ENCODE peak calls at places on chromosomes 4 and X, in six cellular contexts. One of them, this sample, is unnamed.

GRCh38 chr4:53532521-53532920 is 58.8 kb downstream of the LNX1 start:
- DNase-seq in foreskin fibroblast: no peak
- DNase-seq in fibroblast of the aortic adventitia: peak
- DNase-seq in lower leg skin: no peak
- DNase-seq in stimulated activated CD4-positive, alpha-beta T cell treated with anti-CD3 and anti-CD28 coated beads, Interleukin-12 subunit alpha, Interleukin-12 subunit beta, amount 100 ng/mL, for 48 hours: no peak
- DNase-seq in T-helper 1 cell: no peak
- DNase-seq in this sample: no peak

GRCh38 chrX:17535229-17535628 is 160.2 kb downstream of the NHS start:
- DNase-seq in lower leg skin: peak
- DNase-seq in foreskin fibroblast: peak
- DNase-seq in stimulated activated CD4-positive, alpha-beta T cell treated with anti-CD3 and anti-CD28 coated beads, Interleukin-12 subunit alpha, Interleukin-12 subunit beta, amount 100 ng/mL, for 48 hours: peak
- DNase-seq in fibroblast of the aortic adventitia: peak
- DNase-seq in T-helper 1 cell: peak
- DNase-seq in this sample: no peak

GRCh38 chrX:56281789-56282188 is 49.6 kb downstream of the KLF8 start:
- DNase-seq in lower leg skin: no peak
- DNase-seq in foreskin fibroblast: peak
- DNase-seq in T-helper 1 cell: peak
- DNase-seq in stimulated activated CD4-positive, alpha-beta T cell treated with anti-CD3 and anti-CD28 coated beads, Interleukin-12 subunit alpha, Interleukin-12 subunit beta, amount 100 ng/mL, for 48 hours: no peak
- DNase-seq in fibroblast of the aortic adventitia: peak
- DNase-seq in this sample: no peak

GRCh38 chr4:57098945-57099344 is 11.2 kb downstream of the IGFBP7 start:
- DNase-seq in fibroblast of the aortic adventitia: peak
- DNase-seq in foreskin fibroblast: peak
- DNase-seq in lower leg skin: no peak
- DNase-seq in T-helper 1 cell: no peak
- DNase-seq in stimulated activated CD4-positive, alpha-beta T cell treated with anti-CD3 and anti-CD28 coated beads, Interleukin-12 subunit alpha, Interleukin-12 subunit beta, amount 100 ng/mL, for 48 hours: no peak
- DNase-seq in this sample: no peak

GRCh38 chrX:44765556-44765955 is 78.3 kb upstream of the DUSP21 start:
- DNase-seq in T-helper 1 cell: no peak
- DNase-seq in foreskin fibroblast: peak
- DNase-seq in stimulated activated CD4-positive, alpha-beta T cell treated with anti-CD3 and anti-CD28 coated beads, Interleukin-12 subunit alpha, Interleukin-12 subunit beta, amount 100 ng/mL, for 48 hours: no peak
- DNase-seq in fibroblast of the aortic adventitia: peak
- DNase-seq in lower leg skin: no peak
- DNase-seq in this sample: no peak

GRCh38 chr4:2175990-2176698 is 65.8 kb downstream of the HAUS3 start:
- DNase-seq in foreskin fibroblast: no peak
- DNase-seq in fibroblast of the aortic adventitia: no peak
- DNase-seq in T-helper 1 cell: no peak
- DNase-seq in lower leg skin: peak
- DNase-seq in stimulated activated CD4-positive, alpha-beta T cell treated with anti-CD3 and anti-CD28 coated beads, Interleukin-12 subunit alpha, Interleukin-12 subunit beta, amount 100 ng/mL, for 48 hours: no peak
- DNase-seq in this sample: no peak

GRCh38 chrX:18390941-18391538 is 34.4 kb upstream of the CDKL5 start:
- DNase-seq in T-helper 1 cell: peak
- DNase-seq in lower leg skin: peak
- DNase-seq in foreskin fibroblast: peak
- DNase-seq in fibroblast of the aortic adventitia: peak
- DNase-seq in stimulated activated CD4-positive, alpha-beta T cell treated with anti-CD3 and anti-CD28 coated beads, Interleukin-12 subunit alpha, Interleukin-12 subunit beta, amount 100 ng/mL, for 48 hours: peak
- DNase-seq in this sample: no peak

GRCh38 chr4:4480685-4481393 is 61.0 kb downstream of the STX18 start:
- DNase-seq in stimulated activated CD4-positive, alpha-beta T cell treated with anti-CD3 and anti-CD28 coated beads, Interleukin-12 subunit alpha, Interleukin-12 subunit beta, amount 100 ng/mL, for 48 hours: no peak
- DNase-seq in fibroblast of the aortic adventitia: peak
- DNase-seq in foreskin fibroblast: peak
- DNase-seq in T-helper 1 cell: no peak
- DNase-seq in lower leg skin: no peak
- DNase-seq in this sample: no peak

GRCh38 chr4:172865531-172866127 is 303.0 kb upstream of the GALNT7 start:
- DNase-seq in foreskin fibroblast: no peak
- DNase-seq in lower leg skin: no peak
- DNase-seq in stimulated activated CD4-positive, alpha-beta T cell treated with anti-CD3 and anti-CD28 coated beads, Interleukin-12 subunit alpha, Interleukin-12 subunit beta, amount 100 ng/mL, for 48 hours: no peak
- DNase-seq in T-helper 1 cell: no peak
- DNase-seq in fibroblast of the aortic adventitia: no peak
- DNase-seq in this sample: no peak

GRCh38 chr4:26039950-26040349 is 125.9 kb downstream of the SMIM20 start:
- DNase-seq in stimulated activated CD4-positive, alpha-beta T cell treated with anti-CD3 and anti-CD28 coated beads, Interleukin-12 subunit alpha, Interleukin-12 subunit beta, amount 100 ng/mL, for 48 hours: no peak
- DNase-seq in T-helper 1 cell: no peak
- DNase-seq in lower leg skin: no peak
- DNase-seq in foreskin fibroblast: peak
- DNase-seq in fibroblast of the aortic adventitia: peak
- DNase-seq in this sample: no peak

GRCh38 chr4:120977435-120977997 is 55.0 kb upstream of the PRDM5 start:
- DNase-seq in lower leg skin: no peak
- DNase-seq in T-helper 1 cell: peak
- DNase-seq in foreskin fibroblast: peak
- DNase-seq in stimulated activated CD4-positive, alpha-beta T cell treated with anti-CD3 and anti-CD28 coated beads, Interleukin-12 subunit alpha, Interleukin-12 subunit beta, amount 100 ng/mL, for 48 hours: no peak
- DNase-seq in fibroblast of the aortic adventitia: peak
- DNase-seq in this sample: peak

GRCh38 chrX:2387614-2388239 is 113.0 kb downstream of the DHRSX start:
- DNase-seq in fibroblast of the aortic adventitia: peak
- DNase-seq in foreskin fibroblast: peak
- DNase-seq in lower leg skin: no peak
- DNase-seq in stimulated activated CD4-positive, alpha-beta T cell treated with anti-CD3 and anti-CD28 coated beads, Interleukin-12 subunit alpha, Interleukin-12 subunit beta, amount 100 ng/mL, for 48 hours: no peak
- DNase-seq in T-helper 1 cell: no peak
- DNase-seq in this sample: no peak

GRCh38 chr4:86496094-86497060 is 97.7 kb upstream of the PTPN13 start:
- DNase-seq in stimulated activated CD4-positive, alpha-beta T cell treated with anti-CD3 and anti-CD28 coated beads, Interleukin-12 subunit alpha, Interleukin-12 subunit beta, amount 100 ng/mL, for 48 hours: no peak
- DNase-seq in lower leg skin: no peak
- DNase-seq in T-helper 1 cell: peak
- DNase-seq in foreskin fibroblast: peak
- DNase-seq in fibroblast of the aortic adventitia: peak
- DNase-seq in this sample: peak

GRCh38 chrX:124333862-124334261 is 1.4 kb downstream of the TEX13D start:
- DNase-seq in fibroblast of the aortic adventitia: no peak
- DNase-seq in stimulated activated CD4-positive, alpha-beta T cell treated with anti-CD3 and anti-CD28 coated beads, Interleukin-12 subunit alpha, Interleukin-12 subunit beta, amount 100 ng/mL, for 48 hours: no peak
- DNase-seq in T-helper 1 cell: no peak
- DNase-seq in foreskin fibroblast: no peak
- DNase-seq in lower leg skin: no peak
- DNase-seq in this sample: no peak

GRCh38 chr4:138327334-138327733 is 85.2 kb upstream of the SLC7A11 start:
- DNase-seq in fibroblast of the aortic adventitia: no peak
- DNase-seq in foreskin fibroblast: no peak
- DNase-seq in lower leg skin: no peak
- DNase-seq in T-helper 1 cell: no peak
- DNase-seq in stimulated activated CD4-positive, alpha-beta T cell treated with anti-CD3 and anti-CD28 coated beads, Interleukin-12 subunit alpha, Interleukin-12 subunit beta, amount 100 ng/mL, for 48 hours: no peak
- DNase-seq in this sample: no peak

GRCh38 chrX:139967300-139967699 is 2.0 kb upstream of the CXorf66 start:
- DNase-seq in T-helper 1 cell: no peak
- DNase-seq in foreskin fibroblast: no peak
- DNase-seq in stimulated activated CD4-positive, alpha-beta T cell treated with anti-CD3 and anti-CD28 coated beads, Interleukin-12 subunit alpha, Interleukin-12 subunit beta, amount 100 ng/mL, for 48 hours: no peak
- DNase-seq in fibroblast of the aortic adventitia: no peak
- DNase-seq in lower leg skin: no peak
- DNase-seq in this sample: no peak

GRCh38 chr4:145061325-145061920 is 36.6 kb downstream of the ANAPC10 start:
- DNase-seq in foreskin fibroblast: peak
- DNase-seq in stimulated activated CD4-positive, alpha-beta T cell treated with anti-CD3 and anti-CD28 coated beads, Interleukin-12 subunit alpha, Interleukin-12 subunit beta, amount 100 ng/mL, for 48 hours: no peak
- DNase-seq in fibroblast of the aortic adventitia: peak
- DNase-seq in lower leg skin: no peak
- DNase-seq in T-helper 1 cell: peak
- DNase-seq in this sample: no peak

GRCh38 chr4:32985256-32985655 is 2265.1 kb downstream of the PCDH7 start:
- DNase-seq in T-helper 1 cell: no peak
- DNase-seq in foreskin fibroblast: peak
- DNase-seq in fibroblast of the aortic adventitia: no peak
- DNase-seq in lower leg skin: no peak
- DNase-seq in stimulated activated CD4-positive, alpha-beta T cell treated with anti-CD3 and anti-CD28 coated beads, Interleukin-12 subunit alpha, Interleukin-12 subunit beta, amount 100 ng/mL, for 48 hours: no peak
- DNase-seq in this sample: no peak